ENCODE peak calls at places on chromosomes 5 and 9, in six cellular contexts. One of them, this sample, is unnamed.

GRCh38 chr9:87080512-87081225 is 133.4 kb upstream of the GAS1 start:
- DNase-seq in fibroblast of pulmonary artery: peak
- DNase-seq in CD8-positive, alpha-beta memory T cell: no peak
- DNase-seq in cardiac fibroblast: peak
- DNase-seq in neural progenitor cell: no peak
- DNase-seq in AG09309: no peak
- DNase-seq in this sample: no peak

GRCh38 chr5:77873239-77873638 is 97.1 kb upstream of the TBCA start:
- DNase-seq in fibroblast of pulmonary artery: no peak
- DNase-seq in CD8-positive, alpha-beta memory T cell: no peak
- DNase-seq in cardiac fibroblast: no peak
- DNase-seq in neural progenitor cell: no peak
- DNase-seq in AG09309: no peak
- DNase-seq in this sample: no peak

GRCh38 chr5:73446631-73447233 is 1.8 kb downstream of the FOXD1 start:
- DNase-seq in fibroblast of pulmonary artery: no peak
- DNase-seq in CD8-positive, alpha-beta memory T cell: no peak
- DNase-seq in cardiac fibroblast: no peak
- DNase-seq in neural progenitor cell: peak
- DNase-seq in AG09309: no peak
- DNase-seq in this sample: no peak

GRCh38 chr9:21681641-21682040 is 120.8 kb upstream of the MTAP start:
- DNase-seq in fibroblast of pulmonary artery: peak
- DNase-seq in CD8-positive, alpha-beta memory T cell: no peak
- DNase-seq in cardiac fibroblast: peak
- DNase-seq in neural progenitor cell: no peak
- DNase-seq in AG09309: peak
- DNase-seq in this sample: peak

GRCh38 chr5:73418244-73418691 is 30.3 kb downstream of the FOXD1 start:
- DNase-seq in fibroblast of pulmonary artery: no peak
- DNase-seq in CD8-positive, alpha-beta memory T cell: no peak
- DNase-seq in cardiac fibroblast: no peak
- DNase-seq in neural progenitor cell: no peak
- DNase-seq in AG09309: no peak
- DNase-seq in this sample: no peak

GRCh38 chr5:132019857-132020555 is 8.5 kb upstream of the ACSL6 start:
- DNase-seq in fibroblast of pulmonary artery: no peak
- DNase-seq in CD8-positive, alpha-beta memory T cell: peak
- DNase-seq in cardiac fibroblast: no peak
- DNase-seq in neural progenitor cell: no peak
- DNase-seq in AG09309: no peak
- DNase-seq in this sample: no peak

GRCh38 chr9:22622823-22623222 is 176.2 kb downstream of the DMRTA1 start:
- DNase-seq in fibroblast of pulmonary artery: no peak
- DNase-seq in CD8-positive, alpha-beta memory T cell: no peak
- DNase-seq in cardiac fibroblast: no peak
- DNase-seq in neural progenitor cell: no peak
- DNase-seq in AG09309: no peak
- DNase-seq in this sample: no peak

GRCh38 chr9:99980578-99980977 is 74.1 kb downstream of the STX17 start:
- DNase-seq in fibroblast of pulmonary artery: no peak
- DNase-seq in CD8-positive, alpha-beta memory T cell: no peak
- DNase-seq in cardiac fibroblast: no peak
- DNase-seq in neural progenitor cell: no peak
- DNase-seq in AG09309: no peak
- DNase-seq in this sample: no peak

GRCh38 chr9:76298497-76299144 is 95.6 kb downstream of the RFK start:
- DNase-seq in fibroblast of pulmonary artery: no peak
- DNase-seq in CD8-positive, alpha-beta memory T cell: no peak
- DNase-seq in cardiac fibroblast: no peak
- DNase-seq in neural progenitor cell: peak
- DNase-seq in AG09309: no peak
- DNase-seq in this sample: peak

GRCh38 chr9:110691002-110691549 is 22.5 kb downstream of the MUSK start:
- DNase-seq in fibroblast of pulmonary artery: peak
- DNase-seq in CD8-positive, alpha-beta memory T cell: no peak
- DNase-seq in cardiac fibroblast: no peak
- DNase-seq in neural progenitor cell: no peak
- DNase-seq in AG09309: no peak
- DNase-seq in this sample: peak

GRCh38 chr9:134099123-134099761 is 31.4 kb upstream of the BRD3 start:
- DNase-seq in fibroblast of pulmonary artery: peak
- DNase-seq in CD8-positive, alpha-beta memory T cell: peak
- DNase-seq in cardiac fibroblast: peak
- DNase-seq in neural progenitor cell: peak
- DNase-seq in AG09309: no peak
- DNase-seq in this sample: peak

GRCh38 chr9:18606831-18607230 is 132.9 kb downstream of the ADAMTSL1 start:
- DNase-seq in fibroblast of pulmonary artery: peak
- DNase-seq in CD8-positive, alpha-beta memory T cell: no peak
- DNase-seq in cardiac fibroblast: peak
- DNase-seq in neural progenitor cell: peak
- DNase-seq in AG09309: peak
- DNase-seq in this sample: no peak

GRCh38 chr9:7963026-7963425 is 163.4 kb upstream of the DMAC1 start:
- DNase-seq in fibroblast of pulmonary artery: no peak
- DNase-seq in CD8-positive, alpha-beta memory T cell: no peak
- DNase-seq in cardiac fibroblast: no peak
- DNase-seq in neural progenitor cell: no peak
- DNase-seq in AG09309: no peak
- DNase-seq in this sample: no peak
- H3K4me3 ChIP-seq in fibroblast of pulmonary artery: no peak
- H3K4me3 ChIP-seq in CD8-positive, alpha-beta memory T cell: no peak
- H3K4me3 ChIP-seq in cardiac fibroblast: no peak
- H3K4me3 ChIP-seq in neural progenitor cell: no peak
- H3K4me3 ChIP-seq in AG09309: no peak
- H3K4me3 ChIP-seq in this sample: no peak

GRCh38 chr9:112174223-112174964 is 703 bp downstream of the SUSD1 start:
- DNase-seq in fibroblast of pulmonary artery: no peak
- DNase-seq in CD8-positive, alpha-beta memory T cell: peak
- DNase-seq in cardiac fibroblast: peak
- DNase-seq in neural progenitor cell: peak
- DNase-seq in AG09309: no peak
- DNase-seq in this sample: peak

GRCh38 chr9:112174965-112175795 is at the start of gene SUSD1:
- DNase-seq in fibroblast of pulmonary artery: no peak
- DNase-seq in CD8-positive, alpha-beta memory T cell: peak
- DNase-seq in cardiac fibroblast: no peak
- DNase-seq in neural progenitor cell: peak
- DNase-seq in AG09309: no peak
- DNase-seq in this sample: no peak

GRCh38 chr9:112175796-112176315 is 759 bp upstream of the SUSD1 start:
- DNase-seq in fibroblast of pulmonary artery: no peak
- DNase-seq in CD8-positive, alpha-beta memory T cell: no peak
- DNase-seq in cardiac fibroblast: no peak
- DNase-seq in neural progenitor cell: peak
- DNase-seq in AG09309: no peak
- DNase-seq in this sample: no peak

GRCh38 chr9:112170968-112171367 is 4.1 kb downstream of the SUSD1 start:
- DNase-seq in fibroblast of pulmonary artery: no peak
- DNase-seq in CD8-positive, alpha-beta memory T cell: no peak
- DNase-seq in cardiac fibroblast: no peak
- DNase-seq in neural progenitor cell: no peak
- DNase-seq in AG09309: no peak
- DNase-seq in this sample: no peak

GRCh38 chr9:112173489-112174222 is 1.4 kb downstream of the SUSD1 start:
- DNase-seq in fibroblast of pulmonary artery: no peak
- DNase-seq in CD8-positive, alpha-beta memory T cell: no peak
- DNase-seq in cardiac fibroblast: no peak
- DNase-seq in neural progenitor cell: no peak
- DNase-seq in AG09309: no peak
- DNase-seq in this sample: no peak
- H3K4me3 ChIP-seq in fibroblast of pulmonary artery: no peak
- H3K4me3 ChIP-seq in CD8-positive, alpha-beta memory T cell: peak
- H3K4me3 ChIP-seq in cardiac fibroblast: no peak
- H3K4me3 ChIP-seq in neural progenitor cell: no peak
- H3K4me3 ChIP-seq in AG09309: no peak
- H3K4me3 ChIP-seq in this sample: peak

GRCh38 chr9:70232476-70232875 is 26.3 kb upstream of the SMC5 start:
- DNase-seq in fibroblast of pulmonary artery: no peak
- DNase-seq in CD8-positive, alpha-beta memory T cell: no peak
- DNase-seq in cardiac fibroblast: no peak
- DNase-seq in neural progenitor cell: no peak
- DNase-seq in AG09309: no peak
- DNase-seq in this sample: no peak

GRCh38 chr9:70228098-70228497 is 30.7 kb upstream of the SMC5 start:
- DNase-seq in fibroblast of pulmonary artery: no peak
- DNase-seq in CD8-positive, alpha-beta memory T cell: no peak
- DNase-seq in cardiac fibroblast: no peak
- DNase-seq in neural progenitor cell: no peak
- DNase-seq in AG09309: no peak
- DNase-seq in this sample: no peak

GRCh38 chr9:70229579-70229978 is 29.2 kb upstream of the SMC5 start:
- DNase-seq in fibroblast of pulmonary artery: peak
- DNase-seq in CD8-positive, alpha-beta memory T cell: no peak
- DNase-seq in cardiac fibroblast: peak
- DNase-seq in neural progenitor cell: no peak
- DNase-seq in AG09309: peak
- DNase-seq in this sample: peak

DNA sequence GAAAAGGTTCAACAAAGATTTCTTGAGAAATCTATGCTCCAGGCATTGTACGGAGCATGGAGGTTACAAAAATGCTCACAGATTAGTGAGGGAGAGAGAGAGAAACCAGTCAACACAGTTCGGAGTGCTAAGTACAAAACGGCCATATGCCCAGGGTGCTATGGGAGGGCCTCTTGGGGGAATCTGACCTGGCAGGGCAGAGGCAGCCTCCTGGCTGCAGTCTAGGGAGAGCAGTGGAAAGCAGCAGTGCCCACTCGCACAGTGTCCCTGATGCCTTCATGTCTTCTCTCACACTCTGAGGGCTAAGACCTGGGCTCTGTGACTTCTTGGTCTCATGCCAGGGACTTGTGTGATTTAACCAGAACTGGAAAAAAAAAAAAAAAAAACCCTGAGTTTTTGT is 29.8 kb upstream of the SMC5 start:
- DNase-seq in fibroblast of pulmonary artery: no peak
- DNase-seq in CD8-positive, alpha-beta memory T cell: no peak
- DNase-seq in cardiac fibroblast: no peak
- DNase-seq in neural progenitor cell: peak
- DNase-seq in AG09309: no peak
- DNase-seq in this sample: peak
- H3K4me3 ChIP-seq in fibroblast of pulmonary artery: no peak
- H3K4me3 ChIP-seq in CD8-positive, alpha-beta memory T cell: no peak
- H3K4me3 ChIP-seq in cardiac fibroblast: no peak
- H3K4me3 ChIP-seq in neural progenitor cell: no peak
- H3K4me3 ChIP-seq in AG09309: no peak
- H3K4me3 ChIP-seq in this sample: no peak

DNA sequence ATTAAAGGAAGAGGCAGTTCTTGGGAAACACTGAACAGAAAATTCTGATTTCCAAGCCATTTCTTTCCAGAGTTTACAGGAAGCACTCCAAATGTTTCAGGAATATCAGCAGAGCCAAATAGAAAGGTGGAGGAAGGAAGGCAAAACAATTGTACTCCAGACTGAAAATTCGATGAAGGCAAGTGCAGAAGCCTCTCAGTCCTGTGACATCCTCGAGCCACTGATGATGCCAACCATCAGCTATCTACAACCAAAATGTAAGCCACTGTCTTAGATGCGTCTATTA is 2.2 kb downstream of the LMAN2 start:
- DNase-seq in fibroblast of pulmonary artery: no peak
- DNase-seq in CD8-positive, alpha-beta memory T cell: no peak
- DNase-seq in cardiac fibroblast: no peak
- DNase-seq in neural progenitor cell: no peak
- DNase-seq in AG09309: no peak
- DNase-seq in this sample: no peak
- H3K4me3 ChIP-seq in fibroblast of pulmonary artery: no peak
- H3K4me3 ChIP-seq in CD8-positive, alpha-beta memory T cell: no peak
- H3K4me3 ChIP-seq in cardiac fibroblast: no peak
- H3K4me3 ChIP-seq in neural progenitor cell: no peak
- H3K4me3 ChIP-seq in AG09309: no peak
- H3K4me3 ChIP-seq in this sample: no peak

This sample was measured in foreskin fibroblast.